ENCODE peak calls at places on chromosome 5, in four cellular contexts. W is brain microvascular endothelial cell, B is transverse colon, V is body of pancreas. G is an unnamed sample. For H3K27me3 and H3K36me3, the result is how much of the 10 kb centered on the place peaks cover.

GRCh38 chr5:63555874-63556273 is 406.4 kb downstream of the HTR1A start:
- DNase-seq in V (no peak), B (no peak), W (no peak), G (peak)

GRCh38 chr5:154078305-154078704 is 39.5 kb downstream of the MFAP3 start:
- DNase-seq in W (no peak), V (no peak), B (no peak), G (no peak)

GRCh38 chr5:118033686-118034338 is 954.5 kb downstream of the DTWD2 start:
- DNase-seq in V (no peak), W (no peak), B (no peak), G (no peak)

GRCh38 chr5:21646469-21646868 is 1206.7 kb downstream of the CDH12 start:
- DNase-seq in V (no peak), W (peak), B (no peak), G (peak)

GRCh38 chr5:102958481-102959011 is 161.4 kb downstream of the GIN1 start:
- DNase-seq in V (no peak), W (peak), B (no peak), G (peak)

GRCh38 chr5:55481293-55481900 is 53.4 kb downstream of the PLPP1 start:
- DNase-seq in W (no peak), B (no peak), V (no peak), G (no peak)

GRCh38 chr5:35199886-35200285 is 30.4 kb downstream of the PRLR start:
- DNase-seq in V (no peak), W (no peak), B (no peak), G (no peak)

GRCh38 chr5:58149750-58150149 is 310.1 kb downstream of the PLK2 start:
- DNase-seq in B (no peak), V (no peak), W (no peak), G (peak)

GRCh38 chr5:180799902-180800801 is 2.5 kb downstream of the MGAT1 start:
- DNase-seq in V (no peak), W (peak), B (no peak), G (peak)

GRCh38 chr5:161851691-161852299 is 3.9 kb downstream of the GABRA1 start:
- DNase-seq in B (no peak), V (no peak), W (no peak), G (peak)

GRCh38 chr5:13814293-13814692 is 130.2 kb downstream of the DNAH5 start:
- DNase-seq in B (no peak), V (no peak), W (peak), G (peak)

GRCh38 chr5:67297376-67297775 is 100.8 kb upstream of the CD180 start:
- DNase-seq in V (no peak), B (no peak), W (no peak), G (peak)

GRCh38 chr5:144309265-144309664 is 138.6 kb downstream of the KCTD16 start:
- DNase-seq in W (no peak), V (no peak), B (no peak), G (no peak)

GRCh38 chr5:317086-317811 is 4.3 kb upstream of the AHRR start:
- DNase-seq in W (peak), B (peak), V (no peak), G (peak)

GRCh38 chr5:74020488-74020887 is 394.5 kb downstream of the ARHGEF28 start:
- DNase-seq in V (no peak), W (no peak), B (no peak), G (no peak)

GRCh38 chr5:169154660-169155059 is 146.3 kb downstream of the SLIT3 start:
- DNase-seq in B (no peak), W (no peak), V (no peak), G (no peak)

GRCh38 chr5:6581090-6581489 is 51.8 kb downstream of the NSUN2 start:
- DNase-seq in B (no peak), W (no peak), V (no peak), G (no peak)
- H3K27me3 ChIP-seq in B (under half), W (under half), V (under half), G (under half)

DNA sequence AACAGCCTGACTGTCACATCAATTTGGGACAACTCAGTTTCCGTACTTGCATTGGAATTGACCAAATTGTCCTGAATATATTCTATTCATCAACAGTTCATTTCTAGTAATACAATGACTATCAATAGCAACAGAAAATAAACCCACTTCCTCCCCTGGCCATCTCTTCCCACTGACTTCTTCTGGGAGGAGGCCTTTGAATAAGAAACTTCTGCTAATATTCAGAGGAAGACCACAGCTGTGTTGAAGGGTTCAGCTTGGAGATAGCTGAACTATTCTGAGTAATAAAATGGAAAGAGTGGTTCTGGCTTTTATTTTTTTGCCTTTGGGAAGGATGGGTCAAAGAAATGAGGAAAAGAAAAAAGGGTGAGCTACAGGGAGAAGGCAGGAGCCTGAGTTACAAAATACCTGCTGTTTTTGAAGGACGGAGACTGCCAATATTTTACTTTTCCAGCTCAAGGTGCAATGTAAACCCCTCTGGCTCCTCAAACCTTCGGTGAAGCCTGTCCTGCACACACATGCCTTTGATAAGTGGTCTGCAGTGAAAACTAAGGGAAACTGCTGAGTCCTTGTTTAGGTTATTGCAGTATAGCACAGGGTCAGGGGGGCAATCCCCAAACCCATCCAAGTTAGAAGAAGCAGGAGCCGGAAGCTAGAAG is 29.9 kb downstream of the FYB1 start:
- DNase-seq in W (no peak), V (no peak), B (no peak), G (no peak)
- H3K4me3 ChIP-seq in W (no peak), V (no peak), B (no peak), G (no peak)

GRCh38 chr5:87367243-87367642 is 45.5 kb downstream of the CCNH start:
- DNase-seq in W (no peak), V (no peak), B (no peak), G (no peak)
- H3K36me3 ChIP-seq in W (under half), V (under half), B (under half), G (under half)

DNA sequence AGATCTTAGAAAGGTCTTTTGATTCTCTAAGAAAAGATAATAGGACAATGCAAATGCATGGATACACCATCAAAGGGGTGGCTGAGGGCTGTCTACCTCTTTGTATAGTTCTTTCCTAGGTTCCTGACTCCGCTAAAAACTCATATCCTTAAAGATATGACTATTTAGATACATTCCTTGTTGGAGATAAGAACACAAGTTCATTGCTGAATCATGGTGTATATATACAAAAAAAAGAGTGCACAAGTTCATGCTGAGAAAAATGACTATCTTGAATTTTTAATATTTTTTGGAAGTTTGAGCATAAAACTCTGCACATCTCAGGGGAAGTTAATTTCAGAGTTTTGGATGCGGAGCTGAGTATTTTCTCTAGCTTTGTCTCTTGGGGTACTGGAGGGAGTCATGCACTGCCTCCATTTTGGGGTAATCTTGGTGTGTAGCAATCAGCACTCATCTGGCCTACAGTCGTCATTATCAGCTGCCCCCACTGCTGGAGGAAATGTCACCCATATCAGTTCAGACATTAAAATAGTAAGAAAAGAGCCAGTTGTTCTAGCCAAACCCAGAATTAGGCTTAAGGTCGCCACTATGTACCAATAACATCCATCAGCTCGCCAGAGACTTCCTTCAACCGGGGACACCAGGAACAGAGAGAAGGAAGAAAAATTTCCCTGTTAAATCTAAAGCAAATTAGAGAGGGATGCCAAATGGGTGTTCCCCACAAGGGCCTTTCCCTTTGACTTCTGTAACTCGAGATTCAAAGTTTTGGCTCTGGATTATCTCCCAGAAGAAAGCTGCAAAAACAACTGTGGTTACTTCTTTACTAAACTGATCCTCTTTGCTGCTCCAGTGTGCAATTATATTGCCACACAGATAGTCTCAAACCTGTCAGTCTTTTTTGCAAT is 49.0 kb downstream of the PTTG1 start:
- DNase-seq in V (no peak), B (peak), W (peak), G (no peak)
- H3K27me3 ChIP-seq in V (under half), B (under half), W (under half), G (under half)

DNA sequence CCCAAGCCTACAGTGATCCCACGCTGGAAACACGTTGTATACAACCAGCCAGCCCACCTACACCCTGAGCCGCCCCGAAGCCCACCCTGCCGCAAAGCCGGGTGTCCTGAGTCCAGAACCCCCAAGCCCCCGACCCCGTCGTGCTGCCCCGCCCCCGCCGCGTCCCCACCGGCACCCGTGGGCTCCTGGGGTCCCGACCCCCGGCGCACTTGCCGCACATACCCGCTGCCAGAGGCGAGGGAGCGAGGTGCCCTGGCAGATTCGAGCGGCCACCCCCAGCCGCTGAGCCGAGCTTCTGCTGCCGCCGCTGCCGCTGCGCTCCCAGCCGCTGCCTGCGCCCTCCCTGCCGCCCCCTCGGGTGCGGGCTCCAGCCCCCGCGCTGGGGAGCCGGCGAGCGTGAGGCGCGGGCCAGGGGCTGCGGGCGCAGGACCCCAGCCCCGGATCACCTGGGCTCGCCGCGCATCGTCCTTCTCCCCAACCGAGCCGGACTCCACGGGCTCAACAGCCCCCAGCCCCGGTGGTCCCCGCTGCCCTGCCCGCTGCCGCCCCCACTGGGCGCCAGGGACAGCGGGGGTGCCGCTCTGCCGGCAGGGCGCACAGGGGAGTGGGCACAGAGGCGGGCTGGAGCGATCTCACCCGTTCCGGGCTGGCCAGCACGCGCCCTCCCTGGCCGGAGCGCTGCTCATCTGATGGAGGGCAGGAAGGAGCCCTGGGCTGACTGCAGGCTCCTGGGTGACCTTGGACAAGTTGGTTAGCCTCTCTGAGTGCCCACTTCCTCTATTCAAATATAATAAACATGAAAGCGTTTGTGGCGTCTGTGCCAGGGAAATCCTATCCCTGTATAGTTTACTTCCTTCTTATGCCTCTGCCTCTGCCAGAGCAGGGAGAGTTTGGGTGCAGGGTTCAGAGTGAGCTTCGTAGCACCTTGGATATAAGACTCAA is at the start of gene HTR4:
- DNase-seq in V (no peak), B (peak), W (no peak), G (no peak)
- H3K4me3 ChIP-seq in V (no peak), B (peak), W (no peak), G (no peak)

GRCh38 chr5:96893342-96893741 is 17.0 kb downstream of the ERAP2 start:
- DNase-seq in B (no peak), V (no peak), W (peak), G (peak)

GRCh38 chr5:96896285-96896711 is 20.0 kb downstream of the ERAP2 start:
- DNase-seq in W (no peak), V (no peak), B (no peak), G (no peak)

GRCh38 chr5:96901384-96901783 is 25.1 kb downstream of the ERAP2 start:
- DNase-seq in B (no peak), V (no peak), W (no peak), G (no peak)

GRCh38 chr5:96901841-96902240 is 25.5 kb downstream of the ERAP2 start:
- DNase-seq in B (no peak), W (no peak), V (no peak), G (no peak)

GRCh38 chr5:96896806-96897205 is 20.5 kb downstream of the ERAP2 start:
- DNase-seq in B (peak), W (no peak), V (no peak), G (no peak)
- H3K36me3 ChIP-seq in B (under half), W (under half), V (under half), G (under half)

DNA sequence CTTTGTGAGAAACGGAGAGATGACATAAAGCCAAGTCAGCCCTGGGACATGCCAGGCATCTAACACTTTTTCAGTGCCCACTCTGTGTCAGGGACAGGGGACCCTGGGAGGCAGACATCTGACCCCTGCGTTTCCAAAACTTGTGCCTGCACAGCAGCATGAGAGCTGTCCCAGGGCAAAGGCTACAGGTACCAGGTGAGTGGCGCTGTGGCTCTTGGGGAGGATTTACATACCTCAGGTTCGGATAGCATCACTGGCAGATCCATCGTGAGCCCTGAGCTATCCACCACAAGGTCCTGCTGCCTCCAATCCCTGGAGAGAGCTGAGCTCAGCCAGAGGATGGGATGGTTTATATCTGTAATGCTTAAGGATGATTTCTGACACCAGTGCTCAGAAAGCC is 52.4 kb downstream of the FSTL4 start:
- DNase-seq in B (no peak), W (no peak), V (no peak), G (no peak)
- H3K27me3 ChIP-seq in B (under half), W (under half), V (under half), G (under half)

GRCh38 chr5:115345344-115345743 is 48.9 kb upstream of the CCDC112 start:
- DNase-seq in W (no peak), V (no peak), B (no peak), G (no peak)
- H3K4me3 ChIP-seq in W (no peak), V (no peak), B (no peak), G (no peak)